ENCODE peak calls at places on chromosomes 16 and 17, in four cellular contexts. One of them, this sample, is unnamed.
A peak's percentile ranks its signal among the peaks of the same experiment; 100 is the strongest.

GRCh38 chr16:63292036-63292435 is 1255.8 kb upstream of the CDH8 start:
- DNase-seq in uterus: no peak
- DNase-seq in HCT116: no peak
- DNase-seq in A549: no peak
- DNase-seq in this sample: no peak

GRCh38 chr17:50794361-50794760 is 27.0 kb upstream of the ANKRD40CL start:
- DNase-seq in uterus: no peak
- DNase-seq in A549: no peak
- DNase-seq in HCT116: no peak
- DNase-seq in this sample: no peak

GRCh38 chr16:86567701-86568571 is 1.3 kb downstream of the FOXC2 start:
- DNase-seq in HCT116: no peak
- DNase-seq in uterus: no peak
- DNase-seq in A549: no peak
- DNase-seq in this sample: no peak

GRCh38 chr17:17851101-17851500 is 14.3 kb upstream of the SREBF1 start:
- DNase-seq in uterus: no peak
- DNase-seq in A549: no peak
- DNase-seq in HCT116: no peak
- DNase-seq in this sample: no peak

GRCh38 chr17:40648326-40648968 is 829 bp upstream of the SMARCE1 start:
- DNase-seq in uterus: no peak
- DNase-seq in A549: peak; percentile 28
- DNase-seq in HCT116: no peak
- DNase-seq in this sample: no peak

GRCh38 chr17:72837335-72837734 is 255.2 kb downstream of the SLC39A11 start:
- DNase-seq in A549: no peak
- DNase-seq in uterus: no peak
- DNase-seq in HCT116: no peak
- DNase-seq in this sample: no peak

GRCh38 chr17:44115585-44116415 is 7.6 kb downstream of the HDAC5 start:
- DNase-seq in HCT116: no peak
- DNase-seq in uterus: peak; percentile 63
- DNase-seq in A549: peak; percentile 81
- DNase-seq in this sample: peak; percentile 63

GRCh38 chr16:87305505-87306391 is 11.4 kb downstream of the C16orf95 start:
- DNase-seq in A549: no peak
- DNase-seq in uterus: no peak
- DNase-seq in HCT116: no peak
- DNase-seq in this sample: peak; percentile 83

GRCh38 chr17:39018267-39019134 is 51.3 kb upstream of the FBXO47 start:
- DNase-seq in A549: no peak
- DNase-seq in uterus: no peak
- DNase-seq in HCT116: no peak
- DNase-seq in this sample: no peak

GRCh38 chr17:42484304-42484703 is 25.6 kb downstream of the ATP6V0A1 start:
- DNase-seq in HCT116: no peak
- DNase-seq in uterus: no peak
- DNase-seq in A549: no peak
- DNase-seq in this sample: no peak

GRCh38 chr17:2243953-2244352 is 59.6 kb downstream of the SMG6 start:
- DNase-seq in HCT116: no peak
- DNase-seq in uterus: no peak
- DNase-seq in A549: no peak
- DNase-seq in this sample: no peak

GRCh38 chr16:47136101-47136820 is 7.5 kb downstream of the NETO2 start:
- DNase-seq in uterus: no peak
- DNase-seq in A549: no peak
- DNase-seq in HCT116: peak; percentile 21
- DNase-seq in this sample: no peak

GRCh38 chr16:9123871-9124270 is 32.4 kb downstream of the HAPSTR1 start:
- DNase-seq in HCT116: peak; percentile 54
- DNase-seq in A549: peak; percentile 86
- DNase-seq in uterus: no peak
- DNase-seq in this sample: no peak

DNA sequence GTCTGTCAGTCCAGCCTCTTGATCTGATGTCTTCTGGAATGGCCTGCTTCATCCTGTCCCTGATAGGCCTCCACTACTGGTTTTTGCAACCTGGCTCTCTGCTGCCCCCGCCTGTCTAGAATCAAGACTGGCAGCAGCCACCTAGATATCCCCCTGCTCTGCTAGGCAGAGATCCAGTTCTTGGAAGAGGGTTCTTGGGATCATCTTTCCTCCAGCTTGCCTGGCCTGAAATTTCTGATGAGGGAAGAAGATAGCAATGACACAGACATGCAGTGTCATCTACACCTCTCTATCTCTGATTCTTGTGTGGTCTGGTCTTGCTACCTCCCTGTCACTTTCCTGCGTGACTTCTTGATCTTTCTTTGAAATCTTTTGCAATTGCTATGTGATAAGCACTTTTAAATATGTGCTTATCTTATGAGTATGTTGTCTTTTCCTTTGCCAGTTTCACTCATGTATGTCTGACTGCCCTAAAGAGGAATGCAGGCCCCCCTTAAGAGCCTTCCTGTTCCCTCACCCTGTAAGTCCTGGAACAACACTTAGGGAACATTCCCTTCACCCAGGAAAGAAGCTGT is 20.3 kb upstream of the NFATC3 start:
- DNase-seq in A549: peak; percentile 87
- DNase-seq in HCT116: peak; percentile 28
- DNase-seq in uterus: peak; percentile 49
- DNase-seq in this sample: peak; percentile 90
- TF ChIP-seq POLR2A in A549: no peak
- TF ChIP-seq POLR2A in HCT116: no peak
- TF ChIP-seq POLR2A in uterus: no peak
- TF ChIP-seq POLR2A in this sample: no peak

DNA sequence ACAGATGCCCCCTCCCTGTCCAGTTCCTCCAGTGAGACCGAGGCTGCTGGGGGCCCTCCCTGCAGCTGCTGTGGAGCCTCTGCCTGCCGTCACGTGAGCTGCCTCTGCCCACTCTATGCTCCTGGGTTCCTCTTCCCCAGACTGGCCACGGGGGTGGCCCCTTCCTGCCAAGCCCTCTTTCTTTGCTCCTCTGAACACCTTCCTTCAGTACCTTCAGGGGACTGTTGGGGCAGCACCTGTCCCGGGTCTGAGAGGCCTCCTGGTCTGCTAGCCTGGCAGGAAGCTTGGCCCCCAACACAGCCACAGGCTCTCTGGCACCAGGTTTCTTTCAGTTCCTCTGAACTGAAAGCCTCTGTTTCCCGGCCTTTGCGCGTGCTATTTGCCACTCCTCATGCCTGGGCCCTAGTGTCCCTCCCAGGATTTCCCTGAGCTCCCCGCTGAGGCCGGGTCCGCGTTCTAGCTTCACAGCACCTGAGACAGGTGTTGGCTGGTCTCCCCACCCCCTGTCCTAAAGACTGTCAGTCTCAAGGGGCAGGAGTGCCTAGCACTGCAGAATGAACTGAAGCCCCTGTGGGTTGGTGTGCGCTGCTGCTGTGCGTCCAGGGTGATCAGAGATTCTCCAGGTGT is 6.6 kb upstream of the ATP6V0C start:
- DNase-seq in HCT116: no peak
- DNase-seq in uterus: no peak
- DNase-seq in A549: no peak
- DNase-seq in this sample: no peak
- TF ChIP-seq POLR2A in HCT116: no peak
- TF ChIP-seq POLR2A in uterus: no peak
- TF ChIP-seq POLR2A in A549: no peak
- TF ChIP-seq POLR2A in this sample: no peak

GRCh38 chr17:64500487-64500859 is 3.6 kb upstream of the POLG2 start:
- DNase-seq in HCT116: no peak
- DNase-seq in uterus: no peak
- DNase-seq in A549: no peak
- DNase-seq in this sample: no peak

GRCh38 chr17:64497565-64498035 is 746 bp upstream of the POLG2 start:
- DNase-seq in HCT116: no peak
- DNase-seq in uterus: no peak
- DNase-seq in A549: no peak
- DNase-seq in this sample: no peak

GRCh38 chr17:64499805-64500486 is 3.1 kb upstream of the POLG2 start:
- DNase-seq in HCT116: no peak
- DNase-seq in uterus: no peak
- DNase-seq in A549: no peak
- DNase-seq in this sample: no peak

GRCh38 chr17:64496786-64497564 is at the start of gene POLG2:
- DNase-seq in uterus: peak; percentile 89
- DNase-seq in HCT116: peak; percentile 87
- DNase-seq in A549: peak; percentile 97
- DNase-seq in this sample: peak; percentile 96

GRCh38 chr17:64498308-64499203 is 1.7 kb upstream of the POLG2 start:
- DNase-seq in A549: no peak
- DNase-seq in HCT116: no peak
- DNase-seq in uterus: no peak
- DNase-seq in this sample: no peak
- TF ChIP-seq POLR2A in A549: no peak
- TF ChIP-seq POLR2A in HCT116: no peak
- TF ChIP-seq POLR2A in uterus: no peak
- TF ChIP-seq POLR2A in this sample: peak; percentile 58

GRCh38 chr16:81237942-81238295 is 570 bp upstream of the BCO1 start:
- DNase-seq in uterus: no peak
- DNase-seq in HCT116: no peak
- DNase-seq in A549: no peak
- DNase-seq in this sample: no peak
- TF ChIP-seq POLR2A in uterus: no peak
- TF ChIP-seq POLR2A in HCT116: no peak
- TF ChIP-seq POLR2A in A549: no peak
- TF ChIP-seq POLR2A in this sample: no peak

DNA sequence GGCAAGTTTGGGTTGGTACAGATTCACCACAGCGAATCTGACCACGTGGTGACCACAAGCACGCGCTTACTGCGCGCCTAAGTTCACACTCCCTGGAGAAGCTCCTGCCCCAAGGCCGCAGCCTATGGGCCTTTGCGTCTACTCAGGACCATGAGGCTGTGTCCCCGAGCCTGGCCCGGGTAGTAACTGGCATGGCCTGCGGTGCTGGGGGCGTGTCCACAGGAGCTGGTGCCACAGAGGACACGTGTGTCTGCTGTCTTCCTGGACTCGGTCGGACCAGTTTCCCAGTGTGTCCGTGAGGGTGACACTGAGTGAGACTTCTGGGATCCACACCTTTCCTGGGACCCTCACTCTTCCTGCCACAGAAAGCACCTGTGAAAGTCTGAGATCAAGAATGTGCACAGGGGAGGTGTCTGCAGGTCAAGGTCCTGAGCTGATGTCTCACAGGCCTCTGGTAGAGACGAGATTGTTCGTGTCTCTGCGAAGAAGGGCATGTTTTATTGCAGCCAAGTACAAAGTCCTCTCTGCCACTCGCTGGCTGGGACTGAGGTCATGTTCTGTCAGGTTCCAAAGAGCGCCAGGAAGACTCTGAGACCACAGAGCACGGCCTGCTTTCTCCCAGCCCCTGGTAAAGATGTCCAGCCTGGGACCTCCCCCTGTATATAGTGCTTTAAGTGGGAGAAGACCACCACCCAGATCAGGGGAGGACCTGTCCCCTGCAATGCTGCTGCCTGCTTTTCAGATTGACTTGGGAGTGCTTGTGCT is 25.2 kb upstream of the CAPN15 start:
- DNase-seq in uterus: no peak
- DNase-seq in A549: no peak
- DNase-seq in HCT116: no peak
- DNase-seq in this sample: no peak
- TF ChIP-seq POLR2A in uterus: no peak
- TF ChIP-seq POLR2A in A549: no peak
- TF ChIP-seq POLR2A in HCT116: no peak
- TF ChIP-seq POLR2A in this sample: no peak

This sample was measured in erythroblast.